ENCODE peak calls at places on chromosome 19, in seven cellular contexts. One of them, this sample, is unnamed.

GRCh38 chr19:44675516-44675915 is 4.2 kb downstream of the CEACAM19 start:
- DNase-seq in colonic mucosa: no peak
- DNase-seq in tibial nerve: no peak
- DNase-seq in H9: no peak
- DNase-seq in right atrium auricular region: no peak
- DNase-seq in neural progenitor cell: no peak
- DNase-seq in PC-3: no peak
- DNase-seq in this sample: no peak

GRCh38 chr19:13064092-13064489 is 38.6 kb downstream of the LYL1 start:
- DNase-seq in H9: no peak
- DNase-seq in colonic mucosa: no peak
- DNase-seq in tibial nerve: no peak
- DNase-seq in right atrium auricular region: no peak
- DNase-seq in neural progenitor cell: no peak
- DNase-seq in PC-3: no peak
- DNase-seq in this sample: no peak

GRCh38 chr19:757811-758668 is 7.1 kb downstream of the MISP start:
- DNase-seq in right atrium auricular region: no peak
- DNase-seq in tibial nerve: no peak
- DNase-seq in neural progenitor cell: no peak
- DNase-seq in PC-3: no peak
- DNase-seq in H9: peak; percentile 20
- DNase-seq in colonic mucosa: no peak
- DNase-seq in this sample: no peak

GRCh38 chr19:15249912-15250634 is 17.8 kb upstream of the EPHX3 start:
- DNase-seq in H9: no peak
- DNase-seq in right atrium auricular region: peak; percentile 77
- DNase-seq in colonic mucosa: peak; percentile 42
- DNase-seq in tibial nerve: no peak
- DNase-seq in PC-3: no peak
- DNase-seq in neural progenitor cell: peak; percentile 24
- DNase-seq in this sample: no peak

GRCh38 chr19:58355891-58356235 is 2.6 kb upstream of the A1BG start:
- DNase-seq in H9: no peak
- DNase-seq in neural progenitor cell: no peak
- DNase-seq in tibial nerve: no peak
- DNase-seq in right atrium auricular region: no peak
- DNase-seq in PC-3: no peak
- DNase-seq in colonic mucosa: no peak
- DNase-seq in this sample: no peak

GRCh38 chr19:10952809-10953208 is 8.0 kb upstream of the SMARCA4 start:
- DNase-seq in tibial nerve: no peak
- DNase-seq in neural progenitor cell: no peak
- DNase-seq in colonic mucosa: peak; percentile 89
- DNase-seq in right atrium auricular region: no peak
- DNase-seq in PC-3: peak; percentile 97
- DNase-seq in H9: no peak
- DNase-seq in this sample: no peak

GRCh38 chr19:43504426-43505185 is at the start of gene PHLDB3:
- DNase-seq in PC-3: peak; percentile 17
- DNase-seq in right atrium auricular region: no peak
- DNase-seq in neural progenitor cell: no peak
- DNase-seq in colonic mucosa: peak; percentile 61
- DNase-seq in tibial nerve: no peak
- DNase-seq in H9: peak; percentile 64
- DNase-seq in this sample: no peak

GRCh38 chr19:50204811-50205675 is 1.6 kb downstream of the MYH14 start:
- DNase-seq in tibial nerve: no peak
- DNase-seq in colonic mucosa: peak; percentile 95
- DNase-seq in H9: peak; percentile 96
- DNase-seq in right atrium auricular region: no peak
- DNase-seq in PC-3: peak; percentile 85
- DNase-seq in neural progenitor cell: peak; percentile 93
- DNase-seq in this sample: no peak

GRCh38 chr19:43470288-43470687 is 4.9 kb upstream of the LYPD3 start:
- DNase-seq in neural progenitor cell: no peak
- DNase-seq in H9: no peak
- DNase-seq in PC-3: peak; percentile 80
- DNase-seq in right atrium auricular region: no peak
- DNase-seq in colonic mucosa: no peak
- DNase-seq in tibial nerve: no peak
- DNase-seq in this sample: no peak

GRCh38 chr19:49887037-49887652 is 9.5 kb downstream of the IL4I1 start:
- DNase-seq in colonic mucosa: no peak
- DNase-seq in right atrium auricular region: no peak
- DNase-seq in H9: no peak
- DNase-seq in tibial nerve: no peak
- DNase-seq in PC-3: no peak
- DNase-seq in neural progenitor cell: no peak
- DNase-seq in this sample: peak; percentile 48

GRCh38 chr19:35549174-35549788 is 3.9 kb downstream of the TMEM147 start:
- DNase-seq in PC-3: peak; percentile 65
- DNase-seq in tibial nerve: no peak
- DNase-seq in neural progenitor cell: peak; percentile 91
- DNase-seq in colonic mucosa: peak; percentile 68
- DNase-seq in H9: peak; percentile 79
- DNase-seq in right atrium auricular region: no peak
- DNase-seq in this sample: no peak

GRCh38 chr19:15194938-15195337 is 5.9 kb downstream of the NOTCH3 start:
- DNase-seq in colonic mucosa: no peak
- DNase-seq in right atrium auricular region: no peak
- DNase-seq in tibial nerve: no peak
- DNase-seq in neural progenitor cell: no peak
- DNase-seq in PC-3: no peak
- DNase-seq in H9: no peak
- DNase-seq in this sample: no peak

GRCh38 chr19:15815306-15815705 is at the start of gene OR10H1:
- DNase-seq in neural progenitor cell: no peak
- DNase-seq in tibial nerve: no peak
- DNase-seq in H9: no peak
- DNase-seq in right atrium auricular region: no peak
- DNase-seq in PC-3: peak; percentile 76
- DNase-seq in colonic mucosa: no peak
- DNase-seq in this sample: no peak

GRCh38 chr19:50563597-50563996 is 4.6 kb downstream of the LRRC4B start:
- DNase-seq in tibial nerve: no peak
- DNase-seq in H9: no peak
- DNase-seq in colonic mucosa: no peak
- DNase-seq in neural progenitor cell: no peak
- DNase-seq in right atrium auricular region: no peak
- DNase-seq in PC-3: no peak
- DNase-seq in this sample: no peak

GRCh38 chr19:49873834-49874233 is 3.3 kb downstream of the AKT1S1 start:
- DNase-seq in right atrium auricular region: no peak
- DNase-seq in H9: no peak
- DNase-seq in PC-3: no peak
- DNase-seq in tibial nerve: no peak
- DNase-seq in colonic mucosa: no peak
- DNase-seq in neural progenitor cell: no peak
- DNase-seq in this sample: no peak

GRCh38 chr19:50147462-50148423 is 15.3 kb downstream of the IZUMO2 start:
- DNase-seq in tibial nerve: peak; percentile 70
- DNase-seq in PC-3: peak; percentile 97
- DNase-seq in neural progenitor cell: peak; percentile 93
- DNase-seq in colonic mucosa: peak; percentile 88
- DNase-seq in right atrium auricular region: peak; percentile 90
- DNase-seq in H9: peak; percentile 89
- DNase-seq in this sample: peak; percentile 91

GRCh38 chr19:49097453-49098288 is 12.4 kb downstream of the SNRNP70 start:
- DNase-seq in tibial nerve: peak; percentile 33
- DNase-seq in neural progenitor cell: peak; percentile 78
- DNase-seq in PC-3: peak; percentile 88
- DNase-seq in colonic mucosa: peak; percentile 76
- DNase-seq in right atrium auricular region: peak; percentile 66
- DNase-seq in H9: peak; percentile 86
- DNase-seq in this sample: peak; percentile 78

GRCh38 chr19:40600086-40600917 is 867 bp upstream of the LTBP4 start:
- DNase-seq in colonic mucosa: no peak
- DNase-seq in neural progenitor cell: peak; percentile 23
- DNase-seq in tibial nerve: no peak
- DNase-seq in PC-3: no peak
- DNase-seq in right atrium auricular region: no peak
- DNase-seq in H9: peak; percentile 33
- DNase-seq in this sample: no peak
- H3K4me1 ChIP-seq in colonic mucosa: peaks cover 34% of the 10 kb centered on the region
- H3K4me1 ChIP-seq in neural progenitor cell: peaks cover 43% of the 10 kb centered on the region
- H3K4me1 ChIP-seq in tibial nerve: peaks cover 66% of the 10 kb centered on the region
- H3K4me1 ChIP-seq in PC-3: peaks cover 41% of the 10 kb centered on the region
- H3K4me1 ChIP-seq in right atrium auricular region: peaks cover 85% of the 10 kb centered on the region
- H3K4me1 ChIP-seq in H9: peaks cover 4% of the 10 kb centered on the region
- H3K4me1 ChIP-seq in this sample: peaks cover 84% of the 10 kb centered on the region

GRCh38 chr19:7507884-7508283 is 8.0 kb upstream of the ZNF358 start:
- DNase-seq in tibial nerve: peak; percentile 26
- DNase-seq in PC-3: peak; percentile 97
- DNase-seq in H9: peak; percentile 97
- DNase-seq in right atrium auricular region: peak; percentile 79
- DNase-seq in colonic mucosa: peak; percentile 87
- DNase-seq in neural progenitor cell: peak; percentile 73
- DNase-seq in this sample: no peak

GRCh38 chr19:7505288-7505681 is 10.6 kb upstream of the ZNF358 start:
- DNase-seq in neural progenitor cell: no peak
- DNase-seq in colonic mucosa: peak; percentile 50
- DNase-seq in right atrium auricular region: no peak
- DNase-seq in PC-3: peak; percentile 46
- DNase-seq in tibial nerve: no peak
- DNase-seq in H9: peak; percentile 60
- DNase-seq in this sample: no peak

GRCh38 chr19:7506385-7507328 is 9.2 kb upstream of the ZNF358 start:
- DNase-seq in neural progenitor cell: peak; percentile 91
- DNase-seq in right atrium auricular region: peak; percentile 75
- DNase-seq in H9: peak; percentile 99
- DNase-seq in PC-3: peak; percentile 99
- DNase-seq in tibial nerve: peak; percentile 38
- DNase-seq in colonic mucosa: peak; percentile 96
- DNase-seq in this sample: no peak

GRCh38 chr19:7504684-7505083 is 11.2 kb upstream of the ZNF358 start:
- DNase-seq in H9: no peak
- DNase-seq in right atrium auricular region: no peak
- DNase-seq in neural progenitor cell: no peak
- DNase-seq in tibial nerve: no peak
- DNase-seq in PC-3: no peak
- DNase-seq in colonic mucosa: no peak
- DNase-seq in this sample: no peak

DNA sequence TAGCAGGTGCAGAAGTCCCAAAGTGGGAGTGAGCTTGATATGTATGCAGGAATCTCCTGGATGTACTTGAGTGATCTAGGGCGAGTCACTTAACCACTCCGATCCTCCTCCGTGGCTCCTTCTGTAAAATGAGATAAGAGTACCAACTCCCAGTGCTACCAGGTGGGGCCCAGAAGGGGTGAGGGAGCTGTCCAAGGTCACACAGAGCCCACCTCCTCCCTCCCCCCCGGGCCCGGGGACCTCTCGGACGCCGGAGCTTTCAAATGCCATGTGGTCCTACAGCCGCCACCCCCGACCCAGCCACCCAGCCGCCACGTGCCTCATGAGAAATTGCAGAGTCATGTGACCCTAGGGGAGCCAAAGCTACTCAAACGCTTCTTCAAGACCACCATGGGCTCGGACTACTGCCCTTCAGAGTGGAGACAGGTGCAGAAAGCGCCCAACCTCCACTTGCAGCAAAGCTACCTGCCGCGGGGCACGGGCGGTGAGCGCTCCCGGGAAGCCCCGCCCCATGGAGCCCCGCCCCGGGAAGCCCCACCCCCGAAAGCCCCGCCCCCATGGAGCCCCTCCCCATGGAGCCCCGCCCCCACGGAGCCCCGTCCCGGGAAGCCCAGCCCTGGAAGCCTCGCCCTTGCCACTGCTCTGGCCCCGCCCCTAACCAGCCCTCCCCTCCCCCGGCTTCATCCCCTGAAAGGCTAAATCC is 10.1 kb upstream of the ZNF358 start:
- DNase-seq in right atrium auricular region: no peak
- DNase-seq in tibial nerve: no peak
- DNase-seq in H9: no peak
- DNase-seq in colonic mucosa: no peak
- DNase-seq in PC-3: no peak
- DNase-seq in neural progenitor cell: peak; percentile 63
- DNase-seq in this sample: no peak
- H3K27ac ChIP-seq in right atrium auricular region: no peak overlapping the region
- H3K27ac ChIP-seq in tibial nerve: peak overlapping the region; percentile 27
- H3K27ac ChIP-seq in H9: no peak overlapping the region
- H3K27ac ChIP-seq in colonic mucosa: peak overlapping the region; percentile 50
- H3K27ac ChIP-seq in PC-3: no peak overlapping the region
- H3K27ac ChIP-seq in neural progenitor cell: no peak overlapping the region
- H3K27ac ChIP-seq in this sample: no peak overlapping the region

GRCh38 chr19:56973713-56974553 is 133.4 kb upstream of the PEG3 start:
- DNase-seq in neural progenitor cell: no peak
- DNase-seq in colonic mucosa: no peak
- DNase-seq in right atrium auricular region: no peak
- DNase-seq in H9: no peak
- DNase-seq in PC-3: no peak
- DNase-seq in tibial nerve: no peak
- DNase-seq in this sample: no peak

GRCh38 chr19:56978023-56978565 is 137.6 kb upstream of the PEG3 start:
- DNase-seq in tibial nerve: no peak
- DNase-seq in neural progenitor cell: no peak
- DNase-seq in right atrium auricular region: no peak
- DNase-seq in colonic mucosa: no peak
- DNase-seq in PC-3: no peak
- DNase-seq in H9: no peak
- DNase-seq in this sample: no peak

GRCh38 chr19:56976300-56976699 is 135.8 kb upstream of the PEG3 start:
- DNase-seq in right atrium auricular region: no peak
- DNase-seq in PC-3: no peak
- DNase-seq in tibial nerve: no peak
- DNase-seq in neural progenitor cell: no peak
- DNase-seq in H9: no peak
- DNase-seq in colonic mucosa: no peak
- DNase-seq in this sample: no peak

GRCh38 chr19:56974554-56975207 is 134.2 kb upstream of the PEG3 start:
- DNase-seq in neural progenitor cell: no peak
- DNase-seq in PC-3: no peak
- DNase-seq in tibial nerve: no peak
- DNase-seq in H9: no peak
- DNase-seq in colonic mucosa: no peak
- DNase-seq in right atrium auricular region: no peak
- DNase-seq in this sample: no peak

GRCh38 chr19:56976995-56977906 is 136.7 kb upstream of the PEG3 start:
- DNase-seq in right atrium auricular region: no peak
- DNase-seq in colonic mucosa: no peak
- DNase-seq in H9: no peak
- DNase-seq in PC-3: no peak
- DNase-seq in neural progenitor cell: no peak
- DNase-seq in tibial nerve: no peak
- DNase-seq in this sample: no peak
- H3K4me1 ChIP-seq in right atrium auricular region: no peaks in the 10 kb centered on the region
- H3K4me1 ChIP-seq in colonic mucosa: no peaks in the 10 kb centered on the region
- H3K4me1 ChIP-seq in H9: no peaks in the 10 kb centered on the region
- H3K4me1 ChIP-seq in PC-3: no peaks in the 10 kb centered on the region
- H3K4me1 ChIP-seq in neural progenitor cell: no peaks in the 10 kb centered on the region
- H3K4me1 ChIP-seq in tibial nerve: no peaks in the 10 kb centered on the region
- H3K4me1 ChIP-seq in this sample: no peaks in the 10 kb centered on the region

DNA sequence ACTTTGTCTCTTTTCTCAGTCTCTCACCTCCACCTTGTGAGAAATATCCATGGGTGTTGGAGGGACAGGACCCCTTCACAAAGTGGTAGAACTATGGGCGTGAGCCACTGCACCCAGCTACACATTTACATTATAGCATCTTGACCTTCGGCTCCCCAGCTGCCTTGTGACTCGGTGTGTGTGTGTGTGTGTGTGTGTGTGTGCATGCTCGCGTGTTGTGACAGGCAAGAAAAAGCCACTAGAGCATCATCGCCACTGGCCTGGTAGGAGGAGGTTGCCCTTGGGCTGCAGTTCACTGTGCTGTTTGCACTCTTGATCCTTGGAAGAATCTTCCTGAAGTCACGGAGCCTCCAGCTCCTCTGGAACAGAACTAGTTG is 13.7 kb upstream of the ZNF888 start:
- DNase-seq in PC-3: no peak
- DNase-seq in colonic mucosa: peak; percentile 45
- DNase-seq in H9: no peak
- DNase-seq in neural progenitor cell: no peak
- DNase-seq in right atrium auricular region: no peak
- DNase-seq in tibial nerve: no peak
- DNase-seq in this sample: no peak
- H3K27ac ChIP-seq in PC-3: no peak overlapping the region
- H3K27ac ChIP-seq in colonic mucosa: peak overlapping the region; percentile 61
- H3K27ac ChIP-seq in H9: no peak overlapping the region
- H3K27ac ChIP-seq in neural progenitor cell: no peak overlapping the region
- H3K27ac ChIP-seq in right atrium auricular region: no peak overlapping the region
- H3K27ac ChIP-seq in tibial nerve: no peak overlapping the region
- H3K27ac ChIP-seq in this sample: no peak overlapping the region